ENCODE peak calls at places on chromosomes 3 and 15, in four cellular contexts. A is stomach, Z is GM23338, K is GM12878. C is an unnamed sample.
A peak's percentile ranks its signal among the peaks of the same experiment; 100 is the strongest.

GRCh38 chr3:138440137-138440536 is 5.7 kb downstream of the ESYT3 start:
- DNase-seq in A (no peak), Z (peak; percentile 28), K (no peak), C (peak; percentile 54)

GRCh38 chr15:62591842-62592838 is 427.1 kb upstream of the C2CD4B start:
- DNase-seq in A (no peak), Z (no peak), K (no peak), C (no peak)

GRCh38 chr3:70963412-70963811 is 620.1 kb downstream of the FOXP1 start:
- DNase-seq in A (no peak), Z (peak; percentile 22), K (no peak), C (no peak)

GRCh38 chr3:131591394-131591990 is 88.7 kb upstream of the MRPL3 start:
- DNase-seq in A (no peak), Z (no peak), K (no peak), C (no peak)

GRCh38 chr3:134328147-134328591 is 46.1 kb downstream of the AMOTL2 start:
- DNase-seq in A (no peak), Z (no peak), K (no peak), C (no peak)

GRCh38 chr3:73270839-73271483 is 209.5 kb downstream of the EBLN2 start:
- DNase-seq in A (no peak), Z (no peak), K (no peak), C (no peak)

GRCh38 chr3:20038679-20039078 is 1.6 kb upstream of the KAT2B start:
- DNase-seq in A (no peak), Z (no peak), K (no peak), C (no peak)

GRCh38 chr15:55587321-55588069 is 650 bp downstream of the PYGO1 start:
- DNase-seq in A (no peak), Z (peak; percentile 67), K (no peak), C (no peak)

GRCh38 chr3:53772562-53773329 is 73.5 kb downstream of the CHDH start:
- DNase-seq in A (no peak), Z (no peak), K (no peak), C (no peak)

GRCh38 chr3:30670292-30670691 is 63.9 kb downstream of the TGFBR2 start:
- DNase-seq in A (no peak), Z (no peak), K (no peak), C (no peak)

GRCh38 chr3:120498947-120499346 is 48.2 kb upstream of the FSTL1 start:
- DNase-seq in A (no peak), Z (peak; percentile 83), K (no peak), C (no peak)

GRCh38 chr15:33150993-33151392 is 43.5 kb downstream of the FMN1 start:
- DNase-seq in A (no peak), Z (no peak), K (no peak), C (no peak)

GRCh38 chr15:82186748-82187415 is 75.7 kb downstream of the EFL1 start:
- DNase-seq in A (no peak), Z (no peak), K (peak; percentile 35), C (no peak)

GRCh38 chr15:74406992-74407705 is 26.6 kb downstream of the SEMA7A start:
- DNase-seq in A (no peak), Z (peak; percentile 29), K (no peak), C (no peak)

GRCh38 chr3:8450618-8451017 is 51.0 kb upstream of the LMCD1 start:
- DNase-seq in A (no peak), Z (peak; percentile 15), K (no peak), C (no peak)

GRCh38 chr3:160040181-160040580 is 51.5 kb downstream of the IL12A start:
- DNase-seq in A (no peak), Z (no peak), K (no peak), C (no peak)

GRCh38 chr15:32706704-32707103 is 11.1 kb upstream of the GREM1 start:
- DNase-seq in A (no peak), Z (no peak), K (no peak), C (no peak)

GRCh38 chr15:78382114-78382886 is 42.1 kb downstream of the CRABP1 start:
- DNase-seq in A (peak; percentile 1), Z (no peak), K (no peak), C (peak; percentile 29)

GRCh38 chr15:70027518-70027917 is 70.2 kb downstream of the TLE3 start:
- DNase-seq in A (no peak), Z (no peak), K (no peak), C (no peak)

GRCh38 chr15:78761891-78762385 is 49.3 kb downstream of the ADAMTS7 start:
- DNase-seq in A (no peak), Z (no peak), K (no peak), C (no peak)

GRCh38 chr3:175187586-175187985 is 328.5 kb downstream of the NAALADL2 start:
- DNase-seq in A (no peak), Z (no peak), K (no peak), C (no peak)

GRCh38 chr3:14379842-14380241 is 22.6 kb upstream of the SLC6A6 start:
- DNase-seq in A (no peak), Z (no peak), K (no peak), C (no peak)

GRCh38 chr3:123390865-123391613 is 57.9 kb downstream of the ADCY5 start:
- DNase-seq in A (no peak), Z (no peak), K (no peak), C (no peak)

GRCh38 chr3:70108072-70108471 is 108.5 kb downstream of the SAMMSON start:
- DNase-seq in A (peak; percentile 42), Z (peak; percentile 87), K (no peak), C (no peak)

GRCh38 chr3:67804545-67804944 is 150.1 kb upstream of the SUCLG2 start:
- DNase-seq in A (no peak), Z (no peak), K (no peak), C (no peak)

GRCh38 chr15:75578206-75578947 is 738 bp downstream of the PTPN9 start:
- DNase-seq in A (peak; percentile 44), Z (peak; percentile 41), K (no peak), C (peak; percentile 90)

GRCh38 chr15:38201714-38202113 is 50.9 kb upstream of the SPRED1 start:
- DNase-seq in A (no peak), Z (no peak), K (no peak), C (no peak)

GRCh38 chr3:50587806-50588758 is 18.8 kb downstream of the HEMK1 start:
- DNase-seq in A (no peak), Z (no peak), K (peak; percentile 32), C (no peak)

GRCh38 chr3:51243919-51244318 is 141.2 kb upstream of the MANF start:
- DNase-seq in A (no peak), Z (no peak), K (no peak), C (no peak)

GRCh38 chr15:65556622-65557021 is 26.4 kb downstream of the HACD3 start:
- DNase-seq in A (no peak), Z (no peak), K (no peak), C (no peak)

GRCh38 chr3:30658328-30659052 is 52.1 kb downstream of the TGFBR2 start:
- DNase-seq in A (no peak), Z (no peak), K (peak; percentile 70), C (peak; percentile 56)

GRCh38 chr15:33988384-33988783 is 20.1 kb downstream of the CHRM5 start:
- DNase-seq in A (no peak), Z (no peak), K (no peak), C (no peak)

GRCh38 chr3:126780666-126781065 is 76.6 kb downstream of the CHCHD6 start:
- DNase-seq in A (no peak), Z (no peak), K (no peak), C (no peak)

GRCh38 chr3:26647078-26647477 is 24.5 kb downstream of the LRRC3B start:
- DNase-seq in A (no peak), Z (peak; percentile 6), K (no peak), C (no peak)

GRCh38 chr3:126111126-126111551 is 27.2 kb upstream of the SLC41A3 start:
- DNase-seq in A (peak; percentile 20), Z (no peak), K (no peak), C (peak; percentile 12)

GRCh38 chr3:56778904-56779303 is 22.8 kb downstream of the ARHGEF3 start:
- DNase-seq in A (no peak), Z (no peak), K (no peak), C (no peak)
- H3K4me1 ChIP-seq in A (peaks cover 56% of the 10 kb centered on the region), Z (no peaks in the 10 kb centered on the region), K (peaks cover 40% of the 10 kb centered on the region), C (peaks cover 81% of the 10 kb centered on the region)

GRCh38 chr3:109339186-109339585 is 1.8 kb upstream of the DPPA4 start:
- DNase-seq in A (no peak), Z (no peak), K (no peak), C (no peak)
- H3K4me3 ChIP-seq in A (no peak overlapping the region), Z (peak overlapping the region; percentile 96), K (no peak overlapping the region), C (no peak overlapping the region)

GRCh38 chr15:101641894-101642293 is 10.3 kb downstream of the TM2D3 start:
- DNase-seq in A (no peak), Z (no peak), K (peak; percentile 25), C (no peak)
- TF ChIP-seq POLR2AphosphoS5 in A (no peak), Z (no peak), K (no peak), C (peak; percentile 24)

DNA sequence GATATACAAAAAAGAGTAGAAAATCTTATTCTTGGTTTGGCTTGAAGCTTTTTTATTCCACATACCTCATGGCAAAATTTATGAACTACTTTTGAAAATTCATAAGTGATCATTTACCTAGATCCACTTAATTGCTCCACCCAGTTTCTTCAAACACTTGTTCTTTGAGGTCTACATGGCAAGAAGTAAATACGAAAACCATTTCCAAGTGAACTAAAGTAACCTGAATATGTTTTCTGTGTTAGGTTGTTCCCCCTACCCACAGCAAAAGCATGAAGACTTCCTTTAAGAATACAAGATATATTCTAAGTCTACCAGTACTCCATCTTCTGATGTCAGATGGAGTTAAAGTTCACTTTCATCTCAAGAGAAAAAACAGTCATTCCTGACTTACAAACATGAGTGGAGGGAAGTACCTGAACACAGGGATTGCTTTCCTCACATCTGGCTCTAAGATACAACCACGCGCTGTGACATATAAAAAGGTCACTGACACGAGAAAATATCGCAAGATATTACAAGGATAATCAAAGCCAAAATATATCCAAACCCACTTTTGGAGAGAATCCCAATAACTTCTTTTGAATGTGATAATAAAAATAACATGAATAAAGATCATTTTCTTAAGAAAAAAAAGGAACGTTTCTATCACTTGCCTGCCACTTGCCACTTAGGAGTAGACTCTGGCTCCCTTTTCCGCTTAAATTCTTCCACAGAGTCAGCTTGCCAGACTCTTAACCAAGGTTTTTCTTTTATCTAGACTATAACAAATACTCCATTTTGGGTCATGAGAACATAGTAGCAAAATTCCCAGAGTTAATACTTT is 424.5 kb downstream of the TIGIT start:
- DNase-seq in A (no peak), Z (no peak), K (no peak), C (no peak)
- H3K4me1 ChIP-seq in A (peaks cover 40% of the 10 kb centered on the region), Z (peaks cover 9% of the 10 kb centered on the region), K (no peaks in the 10 kb centered on the region), C (peaks cover 10% of the 10 kb centered on the region)

GRCh38 chr3:43692085-43692484 is 1.3 kb downstream of the ABHD5 start:
- DNase-seq in A (no peak), Z (no peak), K (no peak), C (no peak)

GRCh38 chr3:43691120-43692002 is 623 bp downstream of the ABHD5 start:
- DNase-seq in A (peak; percentile 84), Z (peak; percentile 93), K (no peak), C (peak; percentile 90)

GRCh38 chr3:43695443-43695842 is 4.7 kb downstream of the ABHD5 start:
- DNase-seq in A (no peak), Z (no peak), K (no peak), C (no peak)

GRCh38 chr3:43692971-43693370 is 2.2 kb downstream of the ABHD5 start:
- DNase-seq in A (no peak), Z (no peak), K (no peak), C (no peak)

GRCh38 chr3:43693594-43693993 is 2.9 kb downstream of the ABHD5 start:
- DNase-seq in A (no peak), Z (no peak), K (no peak), C (no peak)
- H3K4me3 ChIP-seq in A (no peak overlapping the region), Z (peak overlapping the region; percentile 21), K (peak overlapping the region; percentile 21), C (no peak overlapping the region)

C was measured in upper lobe of left lung.